ENCODE peak calls at places on chromosomes 5 and 9, in six cellular contexts. H is GM13977, J is uterus, P is stomach, N is GM12865, C is heart left ventricle. M is an unnamed sample.

GRCh38 chr5:167861134-167861930 is 430.1 kb upstream of the WWC1 start:
- DNase-seq in H (no peak), C (no peak), J (no peak), N (no peak), P (no peak), M (no peak)

GRCh38 chr5:96699186-96699820 is 37.1 kb downstream of the CAST start:
- DNase-seq in J (no peak), H (no peak), N (no peak), P (no peak), C (no peak), M (no peak)

GRCh38 chr5:169980418-169981053 is at the start of gene INSYN2B:
- DNase-seq in J (peak), N (peak), P (peak), H (peak), C (peak), M (peak)

GRCh38 chr5:32475338-32476097 is 31.0 kb upstream of the ZFR start:
- DNase-seq in C (no peak), P (no peak), H (no peak), N (no peak), J (no peak), M (no peak)

GRCh38 chr9:86751207-86751606 is 196.1 kb downstream of the GAS1 start:
- DNase-seq in J (no peak), N (no peak), C (no peak), P (no peak), H (no peak), M (no peak)

GRCh38 chr5:100647461-100648230 is 112.5 kb downstream of the FAM174A start:
- DNase-seq in N (peak), P (peak), C (peak), H (no peak), J (peak), M (peak)

GRCh38 chr5:119255571-119256356 is 100.1 kb upstream of the TNFAIP8 start:
- DNase-seq in J (no peak), C (no peak), N (peak), H (no peak), P (no peak), M (peak)

GRCh38 chr9:114611516-114612271 is 603 bp downstream of the TMEM268 start:
- DNase-seq in N (peak), J (peak), P (peak), C (peak), H (peak), M (peak)

GRCh38 chr9:22307013-22307711 is 139.5 kb upstream of the DMRTA1 start:
- DNase-seq in C (no peak), N (peak), J (no peak), P (peak), H (no peak), M (no peak)

DNA sequence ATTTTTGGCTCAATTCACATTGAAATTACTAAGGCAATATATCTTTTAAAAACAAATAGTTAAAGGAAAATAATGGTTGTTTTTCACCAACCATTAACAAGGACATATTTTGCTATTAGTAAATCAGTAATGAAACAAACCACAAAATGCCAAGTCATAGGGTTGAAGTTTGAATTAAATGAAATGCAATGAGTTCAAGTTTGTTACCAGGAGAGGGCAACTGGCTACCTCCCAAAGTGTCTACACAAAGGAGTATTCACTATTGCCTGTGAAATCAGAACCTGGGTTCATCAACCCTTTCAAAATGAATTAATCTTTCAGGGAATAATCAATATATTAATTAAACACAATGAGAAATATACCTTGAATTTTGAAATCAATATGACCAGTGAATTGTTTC is 138.4 kb upstream of the DMRTA1 start:
- DNase-seq in P (no peak), C (no peak), H (no peak), J (no peak), N (no peak), M (no peak)
- TF ChIP-seq CTCF in P (no peak), C (no peak), H (no peak), J (no peak), N (no peak), M (no peak)

GRCh38 chr9:122832194-122832593 is 3.8 kb upstream of the PDCL start:
- DNase-seq in H (no peak), C (no peak), J (no peak), P (no peak), N (no peak), M (no peak)

GRCh38 chr9:122837266-122837850 is 9.0 kb upstream of the PDCL start:
- DNase-seq in N (no peak), H (no peak), J (no peak), P (no peak), C (no peak), M (no peak)

GRCh38 chr9:122835313-122835731 is 6.9 kb upstream of the PDCL start:
- DNase-seq in N (peak), J (no peak), C (no peak), H (peak), P (no peak), M (peak)
- TF ChIP-seq CTCF in N (no peak), J (no peak), C (no peak), H (peak), P (no peak), M (peak)

GRCh38 chr5:27041372-27041771 is 3.0 kb upstream of the CDH9 start:
- DNase-seq in N (no peak), P (no peak), J (no peak), H (no peak), C (no peak), M (no peak)

GRCh38 chr5:27034531-27034930 is 3.9 kb downstream of the CDH9 start:
- DNase-seq in N (no peak), H (no peak), P (no peak), C (no peak), J (no peak), M (no peak)

GRCh38 chr5:27038476-27038875 is at the start of gene CDH9:
- DNase-seq in J (no peak), P (no peak), C (no peak), H (no peak), N (no peak), M (no peak)
- TF ChIP-seq CTCF in J (no peak), P (no peak), C (no peak), H (no peak), N (no peak), M (no peak)

DNA sequence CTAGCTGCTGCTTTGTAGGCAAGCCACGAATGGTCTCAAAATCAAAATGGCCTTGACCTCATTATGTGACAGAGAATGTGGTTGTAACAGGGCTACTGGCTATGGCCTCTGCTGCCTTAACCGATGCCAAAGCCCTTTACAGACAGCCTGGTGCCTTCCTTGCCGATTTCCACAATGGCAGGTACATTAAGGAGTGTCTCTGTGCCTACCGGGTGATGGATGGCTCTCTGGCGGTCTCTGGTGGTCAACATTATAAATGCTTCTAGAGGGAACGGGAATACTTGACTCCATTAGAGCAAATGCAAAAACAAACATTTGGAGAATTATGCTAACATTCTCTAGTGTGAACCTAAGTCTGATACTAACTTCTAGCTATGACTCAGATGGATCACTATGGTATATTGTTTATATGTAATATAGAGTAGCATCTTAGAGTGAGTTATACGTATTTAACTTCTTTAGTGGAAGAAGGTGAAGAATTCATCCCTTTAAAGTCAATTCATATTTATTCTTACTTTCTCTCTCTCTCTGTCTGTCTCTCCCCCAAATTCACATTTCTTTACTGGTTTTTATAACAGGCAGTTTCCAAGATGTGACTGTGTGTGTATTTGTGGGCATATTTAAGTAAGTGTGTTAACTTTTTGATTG is 52.5 kb downstream of the RPS23 start:
- DNase-seq in J (peak), C (peak), H (peak), N (peak), P (peak), M (peak)
- TF ChIP-seq CTCF in J (peak), C (peak), H (peak), N (peak), P (no peak), M (peak)

GRCh38 chr5:152560508-152561137 is 155.5 kb upstream of the NMUR2 start:
- DNase-seq in J (no peak), H (peak), P (peak), C (peak), N (peak), M (peak)
- TF ChIP-seq CTCF in J (peak), H (peak), P (no peak), C (peak), N (peak), M (peak)

GRCh38 chr5:101716941-101717340 is 579.1 kb downstream of the SLCO4C1 start:
- DNase-seq in H (no peak), N (no peak), J (no peak), C (no peak), P (no peak), M (no peak)

GRCh38 chr5:101720033-101720432 is 576.1 kb downstream of the SLCO4C1 start:
- DNase-seq in C (no peak), N (no peak), P (no peak), H (no peak), J (no peak), M (no peak)

GRCh38 chr5:101717729-101718128 is 578.4 kb downstream of the SLCO4C1 start:
- DNase-seq in J (no peak), H (no peak), P (no peak), C (no peak), N (no peak), M (no peak)

GRCh38 chr5:101721543-101721942 is 574.5 kb downstream of the SLCO4C1 start:
- DNase-seq in H (no peak), C (no peak), P (no peak), N (no peak), J (no peak), M (no peak)
- TF ChIP-seq CTCF in H (no peak), C (no peak), P (no peak), N (no peak), J (no peak), M (no peak)

M was measured in GM13976.